ENCODE peak calls at places on chromosomes 7 and 10, in five cellular contexts. L is neural progenitor cell, X is HCT116, S is heart right ventricle, O is heart left ventricle. V is an unnamed sample.

GRCh38 chr7:164882-165660 is 27.3 kb upstream of the FAM20C start:
- DNase-seq in X (no peak), S (no peak), L (no peak), O (peak; percentile 24), V (no peak)

GRCh38 chr10:125144693-125145623 is 15.4 kb downstream of the CTBP2 start:
- DNase-seq in X (peak; percentile 61), L (peak; percentile 58), O (peak; percentile 62), S (no peak), V (peak; percentile 72)

GRCh38 chr7:151008511-151009323 is 15.6 kb downstream of the ATG9B start:
- DNase-seq in L (peak; percentile 77), X (peak; percentile 87), S (peak; percentile 88), O (peak; percentile 82), V (no peak)

GRCh38 chr10:72846225-72846624 is 47.3 kb upstream of the OIT3 start:
- DNase-seq in X (peak; percentile 74), L (no peak), O (no peak), S (no peak), V (peak; percentile 58)

GRCh38 chr7:132030161-132030568 is 473.7 kb upstream of the PODXL start:
- DNase-seq in O (peak; percentile 74), X (no peak), S (peak; percentile 63), L (no peak), V (peak; percentile 34)

GRCh38 chr10:3803884-3804741 is 19.1 kb upstream of the KLF6 start:
- DNase-seq in O (no peak), L (no peak), X (no peak), S (no peak), V (peak; percentile 45)

GRCh38 chr10:114652402-114653368 is 5.4 kb downstream of the ABLIM1 start:
- DNase-seq in O (no peak), X (no peak), S (no peak), L (no peak), V (no peak)

GRCh38 chr7:46752881-46753366 is 829.0 kb downstream of the TNS3 start:
- DNase-seq in X (peak; percentile 53), S (no peak), O (no peak), L (no peak), V (peak; percentile 30)

GRCh38 chr10:43479275-43479674 is 42.4 kb downstream of the ZNF487 start:
- DNase-seq in O (no peak), X (no peak), S (no peak), L (no peak), V (no peak)

GRCh38 chr7:104621332-104621731 is 292.9 kb downstream of the LHFPL3 start:
- DNase-seq in L (no peak), O (no peak), X (no peak), S (no peak), V (no peak)

GRCh38 chr7:4189151-4189570 is 492.9 kb upstream of the FOXK1 start:
- DNase-seq in S (peak; percentile 83), L (peak; percentile 17), O (peak; percentile 89), X (no peak), V (no peak)

GRCh38 chr10:27699778-27700177 is 45.8 kb downstream of the MKX start:
- DNase-seq in L (no peak), X (no peak), S (no peak), O (no peak), V (no peak)

GRCh38 chr10:61589547-61590243 is 73.0 kb upstream of the CABCOCO1 start:
- DNase-seq in X (no peak), O (no peak), S (no peak), L (no peak), V (no peak)

GRCh38 chr10:36608251-36608650 is 517.1 kb upstream of the ANKRD30A start:
- DNase-seq in S (no peak), X (no peak), L (no peak), O (no peak), V (no peak)

GRCh38 chr10:45261243-45261775 is 54.1 kb downstream of the OR13A1 start:
- DNase-seq in O (no peak), X (no peak), L (no peak), S (no peak), V (no peak)

GRCh38 chr7:25846722-25847121 is 305.3 kb upstream of the NFE2L3 start:
- DNase-seq in X (no peak), L (no peak), S (peak; percentile 80), O (peak; percentile 92), V (peak; percentile 96)

GRCh38 chr7:102220229-102220850 is 66.3 kb upstream of the SH2B2 start:
- DNase-seq in S (no peak), L (peak; percentile 26), X (no peak), O (no peak), V (no peak)

GRCh38 chr10:22580711-22581110 is 133.7 kb downstream of the PIP4K2A start:
- DNase-seq in L (no peak), O (no peak), S (no peak), X (no peak), V (no peak)

GRCh38 chr7:27172388-27172774 is 1.7 kb downstream of the HOXA10 start:
- DNase-seq in S (no peak), L (no peak), X (no peak), O (no peak), V (no peak)

GRCh38 chr7:148501707-148502139 is 88.8 kb upstream of the C7orf33 start:
- DNase-seq in L (peak; percentile 58), O (no peak), S (no peak), X (no peak), V (peak; percentile 39)

GRCh38 chr10:128186959-128187787 is 61.0 kb upstream of the MKI67 start:
- DNase-seq in O (no peak), X (no peak), S (no peak), L (no peak), V (no peak)

GRCh38 chr7:28623105-28623730 is 210.9 kb downstream of the CREB5 start:
- DNase-seq in O (no peak), L (no peak), X (no peak), S (no peak), V (peak; percentile 12)

GRCh38 chr7:5439209-5439571 is 15.6 kb upstream of the TNRC18 start:
- DNase-seq in S (no peak), X (no peak), O (no peak), L (no peak), V (no peak)

GRCh38 chr7:132577206-132578049 is 1.2 kb upstream of the PLXNA4 start:
- DNase-seq in S (peak; percentile 83), L (peak; percentile 92), O (peak; percentile 88), X (no peak), V (peak; percentile 91)

GRCh38 chr10:6660460-6660859 is 80.4 kb upstream of the PRKCQ start:
- DNase-seq in L (no peak), X (no peak), S (no peak), O (no peak), V (no peak)

GRCh38 chr10:103812431-103812830 is 42.9 kb downstream of the SH3PXD2A start:
- DNase-seq in S (no peak), X (no peak), L (no peak), O (no peak), V (no peak)

GRCh38 chr7:139332960-139333359 is 8.2 kb upstream of the FMC1 start:
- DNase-seq in S (no peak), L (no peak), X (no peak), O (no peak), V (no peak)

GRCh38 chr7:132687981-132688383 is 111.7 kb upstream of the PLXNA4 start:
- DNase-seq in X (no peak), O (no peak), L (peak; percentile 75), S (no peak), V (no peak)

GRCh38 chr10:317219-317868 is 182.1 kb downstream of the ZMYND11 start:
- DNase-seq in X (no peak), O (peak; percentile 68), S (peak; percentile 27), L (no peak), V (peak; percentile 84)

GRCh38 chr10:128029280-128029618 is 97.0 kb downstream of the MKI67 start:
- DNase-seq in S (no peak), L (no peak), X (no peak), O (no peak), V (no peak)

GRCh38 chr10:133013478-133013877 is 71.1 kb upstream of the CFAP46 start:
- DNase-seq in X (no peak), O (peak; percentile 62), L (no peak), S (peak; percentile 37), V (no peak)

GRCh38 chr7:142487124-142487523 is 229.3 kb upstream of the PRSS58 start:
- DNase-seq in X (no peak), O (no peak), S (no peak), L (no peak), V (no peak)

GRCh38 chr10:124842721-124843120 is 41.1 kb downstream of the ABRAXAS2 start:
- DNase-seq in O (no peak), S (no peak), X (no peak), L (no peak), V (no peak)

GRCh38 chr10:86363184-86363832 is 3.3 kb downstream of the GRID1 start:
- DNase-seq in O (no peak), L (peak; percentile 88), X (no peak), S (peak; percentile 54), V (peak; percentile 84)
- TF ChIP-seq CTCF in O (peak; percentile 53), L (peak; percentile 72), X (no peak), S (peak; percentile 38), V (peak; percentile 39)

GRCh38 chr7:83429493-83429892 is 219.4 kb downstream of the SEMA3E start:
- DNase-seq in X (no peak), O (no peak), S (no peak), L (peak; percentile 13), V (no peak)

GRCh38 chr7:83427929-83428328 is 221.0 kb downstream of the SEMA3E start:
- DNase-seq in O (no peak), S (no peak), L (peak; percentile 9), X (peak; percentile 12), V (no peak)

GRCh38 chr7:83426325-83426724 is 222.6 kb downstream of the SEMA3E start:
- DNase-seq in O (no peak), L (no peak), S (no peak), X (no peak), V (no peak)
- H3K4me1 ChIP-seq in O (no peaks in the 10 kb centered on the region), L (peaks cover 23% of the 10 kb centered on the region), S (no peaks in the 10 kb centered on the region), X (peaks cover 3% of the 10 kb centered on the region), V (no peaks in the 10 kb centered on the region)

DNA sequence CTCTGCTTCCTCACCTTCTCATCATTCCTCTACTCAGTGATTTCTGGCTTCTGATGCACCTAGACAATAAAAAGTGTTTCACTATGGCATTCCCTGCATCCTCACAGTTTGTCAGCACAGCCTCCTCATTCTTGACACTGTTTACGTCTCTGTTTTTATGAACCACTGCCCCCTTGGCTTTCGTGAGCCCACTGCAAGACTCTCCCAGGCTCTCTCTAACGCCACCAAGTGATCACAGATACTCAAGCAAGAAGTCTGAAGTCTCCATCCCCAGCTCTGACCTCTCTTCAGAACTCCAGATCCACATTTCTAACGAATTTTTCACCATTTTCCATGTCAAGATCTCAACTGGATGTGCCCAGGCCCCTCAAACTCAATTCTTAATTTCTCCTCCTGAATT is 8.9 kb downstream of the SLC16A9 start:
- DNase-seq in L (peak; percentile 68), X (no peak), O (no peak), S (no peak), V (peak; percentile 15)
- H3K4me3 ChIP-seq in L (no peak overlapping the region), X (no peak overlapping the region), O (no peak overlapping the region), S (no peak overlapping the region), V (no peak overlapping the region)

GRCh38 chr7:54541941-54542618 is at the start of gene VSTM2A:
- DNase-seq in L (peak; percentile 88), S (no peak), X (no peak), O (no peak), V (peak; percentile 85)
- TF ChIP-seq CTCF in L (peak; percentile 37), S (no peak), X (no peak), O (no peak), V (no peak)

DNA sequence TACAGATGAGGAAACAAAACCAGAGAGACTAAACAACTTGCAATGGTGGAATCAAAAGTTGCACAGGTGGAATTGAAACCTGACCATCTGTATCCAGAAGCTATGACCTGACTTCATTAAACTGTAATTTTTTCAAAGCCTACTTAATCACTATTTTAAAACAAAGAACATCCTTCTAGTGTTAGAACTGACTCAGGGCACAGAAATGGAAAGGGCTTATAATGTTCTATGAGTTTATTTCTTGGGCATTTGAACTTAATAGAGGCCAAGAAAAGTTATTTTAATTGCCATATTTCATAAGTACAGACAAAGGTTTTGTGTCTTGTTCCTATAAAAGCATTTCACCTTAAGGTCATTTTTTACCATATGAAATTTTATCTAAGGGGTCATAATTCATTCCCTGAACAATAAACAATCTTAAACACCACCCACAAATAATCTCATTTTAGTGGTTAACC is 8.8 kb downstream of the ITGB1 start:
- DNase-seq in O (no peak), S (no peak), L (no peak), X (no peak), V (no peak)
- H3K4me1 ChIP-seq in O (peaks cover 92% of the 10 kb centered on the region), S (peaks cover 87% of the 10 kb centered on the region), L (peaks cover 54% of the 10 kb centered on the region), X (peaks cover 78% of the 10 kb centered on the region), V (peaks cover 42% of the 10 kb centered on the region)